ENCODE peak calls at places on chromosomes 5 and 9, in nine cellular contexts. One of them, this sample, is unnamed.

GRCh38 chr5:7834982-7835381 is 16.0 kb downstream of the CFAP90 start:
- DNase-seq in mucosa of gallbladder: no peak
- DNase-seq in GM12891: no peak
- DNase-seq in foreskin keratinocyte: no peak
- DNase-seq in frontal cortex: no peak
- DNase-seq in amniotic stem cell: no peak
- DNase-seq in Calu3: no peak
- DNase-seq in chondrocyte: no peak
- DNase-seq in midbrain: no peak
- DNase-seq in this sample: no peak

GRCh38 chr5:140840978-140841962 is at the start of gene PCDHA8:
- DNase-seq in mucosa of gallbladder: no peak
- DNase-seq in GM12891: no peak
- DNase-seq in foreskin keratinocyte: no peak
- DNase-seq in frontal cortex: no peak
- DNase-seq in amniotic stem cell: no peak
- DNase-seq in Calu3: no peak
- DNase-seq in chondrocyte: no peak
- DNase-seq in midbrain: peak; percentile 40
- DNase-seq in this sample: no peak

GRCh38 chr5:125011419-125011818 is 265.0 kb upstream of the ZNF608 start:
- DNase-seq in mucosa of gallbladder: peak; percentile 28
- DNase-seq in GM12891: no peak
- DNase-seq in foreskin keratinocyte: no peak
- DNase-seq in frontal cortex: no peak
- DNase-seq in amniotic stem cell: no peak
- DNase-seq in Calu3: peak; percentile 14
- DNase-seq in chondrocyte: no peak
- DNase-seq in midbrain: no peak
- DNase-seq in this sample: no peak

GRCh38 chr5:39024005-39024404 is 50.2 kb downstream of the RICTOR start:
- DNase-seq in mucosa of gallbladder: no peak
- DNase-seq in GM12891: no peak
- DNase-seq in foreskin keratinocyte: no peak
- DNase-seq in frontal cortex: no peak
- DNase-seq in amniotic stem cell: no peak
- DNase-seq in Calu3: no peak
- DNase-seq in chondrocyte: no peak
- DNase-seq in midbrain: no peak
- DNase-seq in this sample: no peak

GRCh38 chr9:125126019-125126746 is 17.1 kb downstream of the SCAI start:
- DNase-seq in mucosa of gallbladder: peak; percentile 88
- DNase-seq in GM12891: peak; percentile 47
- DNase-seq in foreskin keratinocyte: peak; percentile 77
- DNase-seq in frontal cortex: peak; percentile 30
- DNase-seq in amniotic stem cell: peak; percentile 83
- DNase-seq in Calu3: no peak
- DNase-seq in chondrocyte: no peak
- DNase-seq in midbrain: peak; percentile 43
- DNase-seq in this sample: no peak

GRCh38 chr5:64331597-64332277 is 166.1 kb downstream of the RNF180 start:
- DNase-seq in mucosa of gallbladder: no peak
- DNase-seq in GM12891: no peak
- DNase-seq in foreskin keratinocyte: no peak
- DNase-seq in frontal cortex: no peak
- DNase-seq in amniotic stem cell: no peak
- DNase-seq in Calu3: no peak
- DNase-seq in chondrocyte: no peak
- DNase-seq in midbrain: peak; percentile 6
- DNase-seq in this sample: no peak

GRCh38 chr5:72523960-72524582 is 16.9 kb upstream of the ZNF366 start:
- DNase-seq in mucosa of gallbladder: no peak
- DNase-seq in GM12891: no peak
- DNase-seq in foreskin keratinocyte: peak; percentile 31
- DNase-seq in frontal cortex: no peak
- DNase-seq in amniotic stem cell: peak; percentile 72
- DNase-seq in Calu3: peak; percentile 13
- DNase-seq in chondrocyte: no peak
- DNase-seq in midbrain: peak; percentile 41
- DNase-seq in this sample: no peak

GRCh38 chr5:123599171-123599570 is 87.2 kb downstream of the CSNK1G3 start:
- DNase-seq in mucosa of gallbladder: no peak
- DNase-seq in GM12891: no peak
- DNase-seq in foreskin keratinocyte: no peak
- DNase-seq in frontal cortex: no peak
- DNase-seq in amniotic stem cell: no peak
- DNase-seq in Calu3: no peak
- DNase-seq in chondrocyte: no peak
- DNase-seq in midbrain: peak; percentile 7
- DNase-seq in this sample: no peak

GRCh38 chr5:1552469-1553255 is 28.9 kb upstream of the LPCAT1 start:
- DNase-seq in mucosa of gallbladder: no peak
- DNase-seq in GM12891: no peak
- DNase-seq in foreskin keratinocyte: no peak
- DNase-seq in frontal cortex: peak; percentile 84
- DNase-seq in amniotic stem cell: no peak
- DNase-seq in Calu3: no peak
- DNase-seq in chondrocyte: peak; percentile 71
- DNase-seq in midbrain: peak; percentile 95
- DNase-seq in this sample: no peak

GRCh38 chr5:10521466-10522223 is 42.2 kb upstream of the ANKRD33B start:
- DNase-seq in mucosa of gallbladder: no peak
- DNase-seq in GM12891: no peak
- DNase-seq in foreskin keratinocyte: no peak
- DNase-seq in frontal cortex: no peak
- DNase-seq in amniotic stem cell: no peak
- DNase-seq in Calu3: peak; percentile 18
- DNase-seq in chondrocyte: peak; percentile 52
- DNase-seq in midbrain: no peak
- DNase-seq in this sample: no peak

GRCh38 chr9:97419315-97419867 is 7.5 kb downstream of the TDRD7 start:
- DNase-seq in mucosa of gallbladder: no peak
- DNase-seq in GM12891: no peak
- DNase-seq in foreskin keratinocyte: no peak
- DNase-seq in frontal cortex: no peak
- DNase-seq in amniotic stem cell: no peak
- DNase-seq in Calu3: no peak
- DNase-seq in chondrocyte: no peak
- DNase-seq in midbrain: no peak
- DNase-seq in this sample: no peak

GRCh38 chr9:134320195-134320885 is 5.9 kb upstream of the RXRA start:
- DNase-seq in mucosa of gallbladder: no peak
- DNase-seq in GM12891: no peak
- DNase-seq in foreskin keratinocyte: no peak
- DNase-seq in frontal cortex: no peak
- DNase-seq in amniotic stem cell: no peak
- DNase-seq in Calu3: no peak
- DNase-seq in chondrocyte: peak; percentile 84
- DNase-seq in midbrain: no peak
- DNase-seq in this sample: no peak

GRCh38 chr5:95730730-95731570 is at the start of gene RHOBTB3:
- DNase-seq in mucosa of gallbladder: peak; percentile 84
- DNase-seq in GM12891: peak; percentile 45
- DNase-seq in foreskin keratinocyte: no peak
- DNase-seq in frontal cortex: peak; percentile 64
- DNase-seq in amniotic stem cell: peak; percentile 66
- DNase-seq in Calu3: peak; percentile 85
- DNase-seq in chondrocyte: peak; percentile 95
- DNase-seq in midbrain: peak; percentile 89
- DNase-seq in this sample: peak; percentile 87

GRCh38 chr5:145889611-145890010 is 16.8 kb upstream of the GRXCR2 start:
- DNase-seq in mucosa of gallbladder: no peak
- DNase-seq in GM12891: no peak
- DNase-seq in foreskin keratinocyte: no peak
- DNase-seq in frontal cortex: no peak
- DNase-seq in amniotic stem cell: no peak
- DNase-seq in Calu3: no peak
- DNase-seq in chondrocyte: no peak
- DNase-seq in midbrain: no peak
- DNase-seq in this sample: no peak

GRCh38 chr5:54701179-54701578 is 183.6 kb downstream of the SNX18 start:
- DNase-seq in mucosa of gallbladder: peak; percentile 75
- DNase-seq in GM12891: no peak
- DNase-seq in foreskin keratinocyte: peak; percentile 94
- DNase-seq in frontal cortex: no peak
- DNase-seq in amniotic stem cell: peak; percentile 90
- DNase-seq in Calu3: peak; percentile 87
- DNase-seq in chondrocyte: no peak
- DNase-seq in midbrain: no peak
- DNase-seq in this sample: no peak

GRCh38 chr5:139748505-139748826 is 47.1 kb upstream of the PSD2 start:
- DNase-seq in mucosa of gallbladder: no peak
- DNase-seq in GM12891: no peak
- DNase-seq in foreskin keratinocyte: no peak
- DNase-seq in frontal cortex: no peak
- DNase-seq in amniotic stem cell: no peak
- DNase-seq in Calu3: no peak
- DNase-seq in chondrocyte: no peak
- DNase-seq in midbrain: no peak
- DNase-seq in this sample: no peak

GRCh38 chr9:33375238-33375840 is 27.0 kb downstream of the AQP7 start:
- DNase-seq in mucosa of gallbladder: no peak
- DNase-seq in GM12891: no peak
- DNase-seq in foreskin keratinocyte: no peak
- DNase-seq in frontal cortex: no peak
- DNase-seq in amniotic stem cell: no peak
- DNase-seq in Calu3: no peak
- DNase-seq in chondrocyte: no peak
- DNase-seq in midbrain: no peak
- DNase-seq in this sample: no peak

GRCh38 chr9:12776775-12777055 is 1.9 kb downstream of the LURAP1L start:
- DNase-seq in mucosa of gallbladder: no peak
- DNase-seq in GM12891: no peak
- DNase-seq in foreskin keratinocyte: peak; percentile 54
- DNase-seq in frontal cortex: no peak
- DNase-seq in amniotic stem cell: no peak
- DNase-seq in Calu3: no peak
- DNase-seq in chondrocyte: no peak
- DNase-seq in midbrain: no peak
- DNase-seq in this sample: no peak

GRCh38 chr9:108588246-108588645 is 267.5 kb downstream of the ACTL7B start:
- DNase-seq in mucosa of gallbladder: no peak
- DNase-seq in GM12891: no peak
- DNase-seq in foreskin keratinocyte: no peak
- DNase-seq in frontal cortex: no peak
- DNase-seq in amniotic stem cell: no peak
- DNase-seq in Calu3: no peak
- DNase-seq in chondrocyte: no peak
- DNase-seq in midbrain: no peak
- DNase-seq in this sample: no peak

GRCh38 chr9:126536131-126536530 is 77.6 kb upstream of the LMX1B start:
- DNase-seq in mucosa of gallbladder: no peak
- DNase-seq in GM12891: no peak
- DNase-seq in foreskin keratinocyte: no peak
- DNase-seq in frontal cortex: no peak
- DNase-seq in amniotic stem cell: no peak
- DNase-seq in Calu3: no peak
- DNase-seq in chondrocyte: no peak
- DNase-seq in midbrain: no peak
- DNase-seq in this sample: no peak

GRCh38 chr5:116554764-116555163 is 19.9 kb downstream of the SEMA6A start:
- DNase-seq in mucosa of gallbladder: no peak
- DNase-seq in GM12891: no peak
- DNase-seq in foreskin keratinocyte: no peak
- DNase-seq in frontal cortex: no peak
- DNase-seq in amniotic stem cell: no peak
- DNase-seq in Calu3: no peak
- DNase-seq in chondrocyte: no peak
- DNase-seq in midbrain: peak; percentile 52
- DNase-seq in this sample: no peak

GRCh38 chr5:63125862-63126261 is 547.2 kb downstream of the LRRC70 start:
- DNase-seq in mucosa of gallbladder: no peak
- DNase-seq in GM12891: no peak
- DNase-seq in foreskin keratinocyte: peak; percentile 18
- DNase-seq in frontal cortex: peak; percentile 16
- DNase-seq in amniotic stem cell: no peak
- DNase-seq in Calu3: peak; percentile 14
- DNase-seq in chondrocyte: no peak
- DNase-seq in midbrain: no peak
- DNase-seq in this sample: no peak

GRCh38 chr5:96718635-96719077 is 56.5 kb downstream of the CAST start:
- DNase-seq in mucosa of gallbladder: peak; percentile 51
- DNase-seq in GM12891: no peak
- DNase-seq in foreskin keratinocyte: peak; percentile 100
- DNase-seq in frontal cortex: no peak
- DNase-seq in amniotic stem cell: no peak
- DNase-seq in Calu3: peak; percentile 88
- DNase-seq in chondrocyte: no peak
- DNase-seq in midbrain: no peak
- DNase-seq in this sample: no peak

GRCh38 chr9:134163374-134164196 is 779 bp downstream of the RNU6ATAC start:
- DNase-seq in mucosa of gallbladder: peak; percentile 53
- DNase-seq in GM12891: peak; percentile 54
- DNase-seq in foreskin keratinocyte: peak; percentile 18
- DNase-seq in frontal cortex: peak; percentile 54
- DNase-seq in amniotic stem cell: peak; percentile 18
- DNase-seq in Calu3: peak; percentile 52
- DNase-seq in chondrocyte: no peak
- DNase-seq in midbrain: no peak
- DNase-seq in this sample: no peak

GRCh38 chr9:113622600-113623400 is 159.3 kb downstream of the RGS3 start:
- DNase-seq in mucosa of gallbladder: peak; percentile 66
- DNase-seq in GM12891: peak; percentile 55
- DNase-seq in foreskin keratinocyte: peak; percentile 88
- DNase-seq in frontal cortex: no peak
- DNase-seq in amniotic stem cell: peak; percentile 73
- DNase-seq in Calu3: peak; percentile 83
- DNase-seq in chondrocyte: peak; percentile 77
- DNase-seq in midbrain: no peak
- DNase-seq in this sample: no peak

GRCh38 chr9:88775037-88775471 is 216.2 kb upstream of the S1PR3 start:
- DNase-seq in mucosa of gallbladder: no peak
- DNase-seq in GM12891: no peak
- DNase-seq in foreskin keratinocyte: peak; percentile 59
- DNase-seq in frontal cortex: no peak
- DNase-seq in amniotic stem cell: peak; percentile 81
- DNase-seq in Calu3: no peak
- DNase-seq in chondrocyte: no peak
- DNase-seq in midbrain: no peak
- DNase-seq in this sample: no peak

GRCh38 chr9:124274738-124275137 is 17.0 kb downstream of the NEK6 start:
- DNase-seq in mucosa of gallbladder: no peak
- DNase-seq in GM12891: no peak
- DNase-seq in foreskin keratinocyte: no peak
- DNase-seq in frontal cortex: no peak
- DNase-seq in amniotic stem cell: no peak
- DNase-seq in Calu3: no peak
- DNase-seq in chondrocyte: no peak
- DNase-seq in midbrain: no peak
- DNase-seq in this sample: no peak

This sample was measured in NCI-H1048.